ENCODE peak calls at places on chromosomes 13 and 19, in six cellular contexts. A is GM12865, F is AG10803, U is tibial nerve, L is brain microvascular endothelial cell, D is ovary. B is an unnamed sample.

GRCh38 chr19:5664515-5664914 is 15.8 kb downstream of the MICOS13 start:
- DNase-seq in A (no peak), L (no peak), F (no peak), U (no peak), D (no peak), B (no peak)

GRCh38 chr13:59318320-59318930 is 845.3 kb downstream of the DIAPH3 start:
- DNase-seq in L (peak), D (peak), A (peak), F (peak), U (peak), B (peak)

GRCh38 chr13:109159650-109160309 is 530.4 kb downstream of the MYO16 start:
- DNase-seq in A (no peak), F (no peak), D (no peak), U (no peak), L (no peak), B (no peak)

GRCh38 chr19:1656988-1657536 is 4.6 kb upstream of the TCF3 start:
- DNase-seq in A (no peak), D (no peak), U (no peak), F (no peak), L (no peak), B (no peak)

GRCh38 chr13:30572859-30573275 is 44.9 kb upstream of the USPL1 start:
- DNase-seq in A (peak), F (peak), U (no peak), L (peak), D (no peak), B (no peak)

GRCh38 chr19:38665950-38666661 is 18.7 kb downstream of the ACTN4 start:
- DNase-seq in D (peak), L (no peak), U (peak), A (no peak), F (peak), B (no peak)

GRCh38 chr13:109700176-109700575 is 86.2 kb downstream of the IRS2 start:
- DNase-seq in D (peak), U (peak), L (peak), F (peak), A (no peak), B (no peak)

GRCh38 chr19:5080030-5080644 is 111.2 kb downstream of the KDM4B start:
- DNase-seq in U (no peak), A (no peak), F (no peak), D (no peak), L (no peak), B (no peak)

GRCh38 chr19:19098703-19099632 is 35.2 kb downstream of the SLC25A42 start:
- DNase-seq in L (no peak), D (no peak), A (no peak), F (no peak), U (no peak), B (no peak)

GRCh38 chr13:111902726-111903125 is 164.2 kb upstream of the SOX1 start:
- DNase-seq in U (no peak), A (no peak), F (no peak), D (no peak), L (no peak), B (no peak)

GRCh38 chr19:5826531-5827341 is 12.8 kb downstream of the FUT6 start:
- DNase-seq in D (no peak), L (no peak), U (no peak), A (peak), F (peak), B (no peak)

GRCh38 chr13:30052127-30052526 is 201.7 kb upstream of the UBL3 start:
- DNase-seq in F (no peak), D (no peak), L (no peak), A (no peak), U (no peak), B (no peak)

GRCh38 chr19:35493971-35494370 is 3.7 kb upstream of the KRTDAP start:
- DNase-seq in D (no peak), U (no peak), F (no peak), A (no peak), L (no peak), B (no peak)

GRCh38 chr19:16160943-16161560 is 12.3 kb downstream of the CIB3 start:
- DNase-seq in L (peak), U (no peak), F (peak), D (no peak), A (no peak), B (no peak)

GRCh38 chr19:17524651-17525050 is 13.2 kb downstream of the PGLS start:
- DNase-seq in F (no peak), U (no peak), L (no peak), A (no peak), D (no peak), B (no peak)

GRCh38 chr19:48836089-48837017 is at the start of gene HSD17B14:
- DNase-seq in F (peak), U (no peak), D (peak), A (no peak), L (peak), B (no peak)
- TF ChIP-seq CTCF in F (no peak), U (peak), D (peak), A (no peak), L (no peak), B (no peak)

GRCh38 chr19:49387936-49388372 is at the start of gene KASH5:
- DNase-seq in F (peak), A (peak), L (no peak), U (peak), D (peak), B (no peak)
- H3K4me3 ChIP-seq in F (no peak), A (peak), L (no peak), U (peak), D (no peak), B (no peak)

GRCh38 chr13:27868639-27869435 is 51.0 kb upstream of the PDX1 start:
- DNase-seq in A (peak), L (peak), U (no peak), F (peak), D (no peak), B (no peak)
- TF ChIP-seq CTCF in A (peak), L (peak), U (no peak), F (peak), D (no peak), B (peak)

GRCh38 chr13:99969368-99969933 is 2.1 kb downstream of the ZIC5 start:
- DNase-seq in U (no peak), F (no peak), L (no peak), D (no peak), A (no peak), B (no peak)
- H3K4me3 ChIP-seq in U (peak), F (no peak), L (peak), D (no peak), A (no peak), B (no peak)

DNA sequence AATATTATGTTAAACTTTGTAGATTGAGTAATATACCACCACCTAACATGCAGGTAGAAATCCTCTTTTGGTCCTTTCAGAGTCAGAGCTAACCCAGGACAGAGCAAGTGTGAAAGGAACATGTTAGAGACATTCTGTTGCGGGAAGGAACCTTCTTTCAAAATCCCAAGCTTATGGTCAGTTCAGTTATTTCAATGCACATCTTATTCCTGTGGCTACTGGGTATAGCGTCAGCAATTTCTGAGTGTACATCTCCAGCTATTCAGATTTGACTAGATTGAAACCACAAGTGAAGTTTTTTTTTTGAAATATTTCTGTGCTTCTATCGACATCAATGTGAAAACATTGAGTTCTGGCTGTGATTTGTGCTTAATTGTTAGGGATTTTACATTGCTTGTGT is 165.3 kb downstream of the LMO7 start:
- DNase-seq in A (no peak), U (no peak), D (no peak), F (no peak), L (peak), B (no peak)
- TF ChIP-seq CTCF in A (no peak), U (no peak), D (no peak), F (no peak), L (no peak), B (no peak)

GRCh38 chr19:45151821-45152503 is 8.8 kb downstream of the NKPD1 start:
- DNase-seq in D (no peak), U (no peak), A (no peak), F (no peak), L (no peak), B (no peak)
- H3K4me3 ChIP-seq in D (peak), U (peak), A (no peak), F (no peak), L (no peak), B (no peak)

B was measured in GM12864.